ENCODE peak calls at places on chromosomes 3 and 15, in nine cellular contexts. One of them, this sample, is unnamed.

GRCh38 chr3:42827654-42828053 is 18.4 kb downstream of the ACKR2 start:
- DNase-seq in endodermal cell: no peak
- DNase-seq in activated naive CD4-positive, alpha-beta T cell: no peak
- DNase-seq in dermis microvascular lymphatic vessel endothelial cell: no peak
- DNase-seq in thoracic aorta: no peak
- DNase-seq in NCI-H2171 treated with DMSO at 0.1 percent for 48 hours: no peak
- DNase-seq in mucosa of descending colon: peak
- DNase-seq in heart left ventricle: no peak
- DNase-seq in amniotic stem cell: no peak
- DNase-seq in this sample: no peak

GRCh38 chr3:151403246-151403645 is 18.7 kb upstream of the P2RY12 start:
- DNase-seq in endodermal cell: no peak
- DNase-seq in activated naive CD4-positive, alpha-beta T cell: no peak
- DNase-seq in dermis microvascular lymphatic vessel endothelial cell: no peak
- DNase-seq in thoracic aorta: no peak
- DNase-seq in NCI-H2171 treated with DMSO at 0.1 percent for 48 hours: no peak
- DNase-seq in mucosa of descending colon: no peak
- DNase-seq in heart left ventricle: no peak
- DNase-seq in amniotic stem cell: no peak
- DNase-seq in this sample: no peak

GRCh38 chr15:39131605-39132004 is 449.3 kb upstream of the THBS1 start:
- DNase-seq in endodermal cell: no peak
- DNase-seq in activated naive CD4-positive, alpha-beta T cell: no peak
- DNase-seq in dermis microvascular lymphatic vessel endothelial cell: peak
- DNase-seq in thoracic aorta: no peak
- DNase-seq in NCI-H2171 treated with DMSO at 0.1 percent for 48 hours: no peak
- DNase-seq in mucosa of descending colon: no peak
- DNase-seq in heart left ventricle: no peak
- DNase-seq in amniotic stem cell: no peak
- DNase-seq in this sample: peak

GRCh38 chr3:11379238-11379823 is 107.1 kb downstream of the ATG7 start:
- DNase-seq in endodermal cell: peak
- DNase-seq in activated naive CD4-positive, alpha-beta T cell: no peak
- DNase-seq in dermis microvascular lymphatic vessel endothelial cell: peak
- DNase-seq in thoracic aorta: no peak
- DNase-seq in NCI-H2171 treated with DMSO at 0.1 percent for 48 hours: peak
- DNase-seq in mucosa of descending colon: no peak
- DNase-seq in heart left ventricle: no peak
- DNase-seq in amniotic stem cell: peak
- DNase-seq in this sample: peak

GRCh38 chr15:73934281-73934680 is 8.0 kb downstream of the LOXL1 start:
- DNase-seq in endodermal cell: no peak
- DNase-seq in activated naive CD4-positive, alpha-beta T cell: no peak
- DNase-seq in dermis microvascular lymphatic vessel endothelial cell: no peak
- DNase-seq in thoracic aorta: no peak
- DNase-seq in NCI-H2171 treated with DMSO at 0.1 percent for 48 hours: no peak
- DNase-seq in mucosa of descending colon: no peak
- DNase-seq in heart left ventricle: no peak
- DNase-seq in amniotic stem cell: no peak
- DNase-seq in this sample: no peak

GRCh38 chr15:75024102-75024636 is 779 bp downstream of the PPCDC start:
- DNase-seq in endodermal cell: no peak
- DNase-seq in activated naive CD4-positive, alpha-beta T cell: no peak
- DNase-seq in dermis microvascular lymphatic vessel endothelial cell: peak
- DNase-seq in thoracic aorta: no peak
- DNase-seq in NCI-H2171 treated with DMSO at 0.1 percent for 48 hours: peak
- DNase-seq in mucosa of descending colon: no peak
- DNase-seq in heart left ventricle: no peak
- DNase-seq in amniotic stem cell: no peak
- DNase-seq in this sample: peak

GRCh38 chr15:62107561-62108110 is 40.9 kb downstream of the C2CD4A start:
- DNase-seq in endodermal cell: no peak
- DNase-seq in activated naive CD4-positive, alpha-beta T cell: no peak
- DNase-seq in dermis microvascular lymphatic vessel endothelial cell: peak
- DNase-seq in thoracic aorta: no peak
- DNase-seq in NCI-H2171 treated with DMSO at 0.1 percent for 48 hours: no peak
- DNase-seq in mucosa of descending colon: no peak
- DNase-seq in heart left ventricle: no peak
- DNase-seq in amniotic stem cell: no peak
- DNase-seq in this sample: no peak

GRCh38 chr3:156648086-156648485 is 26.3 kb upstream of the TIPARP start:
- DNase-seq in endodermal cell: no peak
- DNase-seq in activated naive CD4-positive, alpha-beta T cell: no peak
- DNase-seq in dermis microvascular lymphatic vessel endothelial cell: no peak
- DNase-seq in thoracic aorta: no peak
- DNase-seq in NCI-H2171 treated with DMSO at 0.1 percent for 48 hours: no peak
- DNase-seq in mucosa of descending colon: no peak
- DNase-seq in heart left ventricle: no peak
- DNase-seq in amniotic stem cell: no peak
- DNase-seq in this sample: peak

GRCh38 chr3:149296972-149297371 is 36.5 kb downstream of the TM4SF18 start:
- DNase-seq in endodermal cell: no peak
- DNase-seq in activated naive CD4-positive, alpha-beta T cell: no peak
- DNase-seq in dermis microvascular lymphatic vessel endothelial cell: no peak
- DNase-seq in thoracic aorta: no peak
- DNase-seq in NCI-H2171 treated with DMSO at 0.1 percent for 48 hours: no peak
- DNase-seq in mucosa of descending colon: no peak
- DNase-seq in heart left ventricle: no peak
- DNase-seq in amniotic stem cell: no peak
- DNase-seq in this sample: no peak

GRCh38 chr15:29066848-29067247 is 181.1 kb downstream of the APBA2 start:
- DNase-seq in endodermal cell: no peak
- DNase-seq in activated naive CD4-positive, alpha-beta T cell: no peak
- DNase-seq in dermis microvascular lymphatic vessel endothelial cell: no peak
- DNase-seq in thoracic aorta: no peak
- DNase-seq in NCI-H2171 treated with DMSO at 0.1 percent for 48 hours: peak
- DNase-seq in mucosa of descending colon: no peak
- DNase-seq in heart left ventricle: no peak
- DNase-seq in amniotic stem cell: no peak
- DNase-seq in this sample: no peak

GRCh38 chr3:62622553-62623174 is 249.3 kb upstream of the FEZF2 start:
- DNase-seq in endodermal cell: peak
- DNase-seq in activated naive CD4-positive, alpha-beta T cell: no peak
- DNase-seq in dermis microvascular lymphatic vessel endothelial cell: peak
- DNase-seq in thoracic aorta: no peak
- DNase-seq in NCI-H2171 treated with DMSO at 0.1 percent for 48 hours: peak
- DNase-seq in mucosa of descending colon: no peak
- DNase-seq in heart left ventricle: no peak
- DNase-seq in amniotic stem cell: no peak
- DNase-seq in this sample: peak

GRCh38 chr15:31487811-31488436 is 161.3 kb downstream of the KLF13 start:
- DNase-seq in endodermal cell: peak
- DNase-seq in activated naive CD4-positive, alpha-beta T cell: no peak
- DNase-seq in dermis microvascular lymphatic vessel endothelial cell: peak
- DNase-seq in thoracic aorta: no peak
- DNase-seq in NCI-H2171 treated with DMSO at 0.1 percent for 48 hours: peak
- DNase-seq in mucosa of descending colon: peak
- DNase-seq in heart left ventricle: no peak
- DNase-seq in amniotic stem cell: no peak
- DNase-seq in this sample: no peak

GRCh38 chr3:125192190-125193035 is 20.1 kb downstream of the SLC12A8 start:
- DNase-seq in endodermal cell: peak
- DNase-seq in activated naive CD4-positive, alpha-beta T cell: no peak
- DNase-seq in dermis microvascular lymphatic vessel endothelial cell: no peak
- DNase-seq in thoracic aorta: no peak
- DNase-seq in NCI-H2171 treated with DMSO at 0.1 percent for 48 hours: no peak
- DNase-seq in mucosa of descending colon: no peak
- DNase-seq in heart left ventricle: no peak
- DNase-seq in amniotic stem cell: no peak
- DNase-seq in this sample: no peak

GRCh38 chr3:42780892-42781700 is 8.0 kb upstream of the CCDC13 start:
- DNase-seq in endodermal cell: no peak
- DNase-seq in activated naive CD4-positive, alpha-beta T cell: no peak
- DNase-seq in dermis microvascular lymphatic vessel endothelial cell: peak
- DNase-seq in thoracic aorta: no peak
- DNase-seq in NCI-H2171 treated with DMSO at 0.1 percent for 48 hours: peak
- DNase-seq in mucosa of descending colon: no peak
- DNase-seq in heart left ventricle: no peak
- DNase-seq in amniotic stem cell: peak
- DNase-seq in this sample: peak

GRCh38 chr15:84591815-84592214 is 9.0 kb upstream of the ZSCAN2 start:
- DNase-seq in endodermal cell: peak
- DNase-seq in activated naive CD4-positive, alpha-beta T cell: no peak
- DNase-seq in dermis microvascular lymphatic vessel endothelial cell: no peak
- DNase-seq in thoracic aorta: no peak
- DNase-seq in NCI-H2171 treated with DMSO at 0.1 percent for 48 hours: no peak
- DNase-seq in mucosa of descending colon: no peak
- DNase-seq in heart left ventricle: no peak
- DNase-seq in amniotic stem cell: no peak
- DNase-seq in this sample: no peak

GRCh38 chr3:72482589-72483249 is 365.5 kb downstream of the SHQ1 start:
- DNase-seq in endodermal cell: peak
- DNase-seq in activated naive CD4-positive, alpha-beta T cell: peak
- DNase-seq in dermis microvascular lymphatic vessel endothelial cell: peak
- DNase-seq in thoracic aorta: peak
- DNase-seq in NCI-H2171 treated with DMSO at 0.1 percent for 48 hours: no peak
- DNase-seq in mucosa of descending colon: peak
- DNase-seq in heart left ventricle: peak
- DNase-seq in amniotic stem cell: no peak
- DNase-seq in this sample: peak

GRCh38 chr3:135083756-135084155 is 288.7 kb downstream of the EPHB1 start:
- DNase-seq in endodermal cell: no peak
- DNase-seq in activated naive CD4-positive, alpha-beta T cell: no peak
- DNase-seq in dermis microvascular lymphatic vessel endothelial cell: no peak
- DNase-seq in thoracic aorta: no peak
- DNase-seq in NCI-H2171 treated with DMSO at 0.1 percent for 48 hours: no peak
- DNase-seq in mucosa of descending colon: no peak
- DNase-seq in heart left ventricle: no peak
- DNase-seq in amniotic stem cell: no peak
- DNase-seq in this sample: no peak

GRCh38 chr3:72082776-72083477 is 298.0 kb upstream of the PROK2 start:
- DNase-seq in endodermal cell: no peak
- DNase-seq in activated naive CD4-positive, alpha-beta T cell: no peak
- DNase-seq in dermis microvascular lymphatic vessel endothelial cell: no peak
- DNase-seq in thoracic aorta: no peak
- DNase-seq in NCI-H2171 treated with DMSO at 0.1 percent for 48 hours: no peak
- DNase-seq in mucosa of descending colon: no peak
- DNase-seq in heart left ventricle: no peak
- DNase-seq in amniotic stem cell: no peak
- DNase-seq in this sample: no peak

GRCh38 chr3:194606941-194607340 is 26.3 kb downstream of the TMEM44 start:
- DNase-seq in endodermal cell: no peak
- DNase-seq in activated naive CD4-positive, alpha-beta T cell: no peak
- DNase-seq in dermis microvascular lymphatic vessel endothelial cell: no peak
- DNase-seq in thoracic aorta: no peak
- DNase-seq in NCI-H2171 treated with DMSO at 0.1 percent for 48 hours: no peak
- DNase-seq in mucosa of descending colon: no peak
- DNase-seq in heart left ventricle: no peak
- DNase-seq in amniotic stem cell: no peak
- DNase-seq in this sample: no peak

GRCh38 chr3:101890716-101891115 is 41.4 kb downstream of the NFKBIZ start:
- DNase-seq in endodermal cell: no peak
- DNase-seq in activated naive CD4-positive, alpha-beta T cell: no peak
- DNase-seq in dermis microvascular lymphatic vessel endothelial cell: peak
- DNase-seq in thoracic aorta: no peak
- DNase-seq in NCI-H2171 treated with DMSO at 0.1 percent for 48 hours: no peak
- DNase-seq in mucosa of descending colon: no peak
- DNase-seq in heart left ventricle: no peak
- DNase-seq in amniotic stem cell: no peak
- DNase-seq in this sample: peak

GRCh38 chr3:193572426-193572908 is 17.8 kb upstream of the ATP13A4 start:
- DNase-seq in endodermal cell: peak
- DNase-seq in activated naive CD4-positive, alpha-beta T cell: no peak
- DNase-seq in dermis microvascular lymphatic vessel endothelial cell: peak
- DNase-seq in thoracic aorta: no peak
- DNase-seq in NCI-H2171 treated with DMSO at 0.1 percent for 48 hours: peak
- DNase-seq in mucosa of descending colon: no peak
- DNase-seq in heart left ventricle: peak
- DNase-seq in amniotic stem cell: peak
- DNase-seq in this sample: peak

GRCh38 chr15:57505056-57505713 is 86.5 kb upstream of the MYZAP start:
- DNase-seq in endodermal cell: no peak
- DNase-seq in activated naive CD4-positive, alpha-beta T cell: no peak
- DNase-seq in dermis microvascular lymphatic vessel endothelial cell: no peak
- DNase-seq in thoracic aorta: no peak
- DNase-seq in NCI-H2171 treated with DMSO at 0.1 percent for 48 hours: no peak
- DNase-seq in mucosa of descending colon: peak
- DNase-seq in heart left ventricle: no peak
- DNase-seq in amniotic stem cell: no peak
- DNase-seq in this sample: no peak

GRCh38 chr3:30512596-30512995 is 93.8 kb upstream of the TGFBR2 start:
- DNase-seq in endodermal cell: no peak
- DNase-seq in activated naive CD4-positive, alpha-beta T cell: no peak
- DNase-seq in dermis microvascular lymphatic vessel endothelial cell: peak
- DNase-seq in thoracic aorta: no peak
- DNase-seq in NCI-H2171 treated with DMSO at 0.1 percent for 48 hours: no peak
- DNase-seq in mucosa of descending colon: no peak
- DNase-seq in heart left ventricle: no peak
- DNase-seq in amniotic stem cell: no peak
- DNase-seq in this sample: no peak

GRCh38 chr15:29652595-29652994 is 169.7 kb downstream of the TJP1 start:
- DNase-seq in endodermal cell: no peak
- DNase-seq in activated naive CD4-positive, alpha-beta T cell: no peak
- DNase-seq in dermis microvascular lymphatic vessel endothelial cell: no peak
- DNase-seq in thoracic aorta: no peak
- DNase-seq in NCI-H2171 treated with DMSO at 0.1 percent for 48 hours: no peak
- DNase-seq in mucosa of descending colon: no peak
- DNase-seq in heart left ventricle: no peak
- DNase-seq in amniotic stem cell: no peak
- DNase-seq in this sample: no peak

GRCh38 chr3:12190221-12190807 is 31.6 kb upstream of the TIMP4 start:
- DNase-seq in endodermal cell: no peak
- DNase-seq in activated naive CD4-positive, alpha-beta T cell: no peak
- DNase-seq in dermis microvascular lymphatic vessel endothelial cell: no peak
- DNase-seq in thoracic aorta: no peak
- DNase-seq in NCI-H2171 treated with DMSO at 0.1 percent for 48 hours: no peak
- DNase-seq in mucosa of descending colon: no peak
- DNase-seq in heart left ventricle: no peak
- DNase-seq in amniotic stem cell: no peak
- DNase-seq in this sample: no peak

GRCh38 chr3:13655074-13655913 is 106.4 kb downstream of the FBLN2 start:
- DNase-seq in endodermal cell: peak
- DNase-seq in activated naive CD4-positive, alpha-beta T cell: no peak
- DNase-seq in dermis microvascular lymphatic vessel endothelial cell: peak
- DNase-seq in thoracic aorta: no peak
- DNase-seq in NCI-H2171 treated with DMSO at 0.1 percent for 48 hours: no peak
- DNase-seq in mucosa of descending colon: peak
- DNase-seq in heart left ventricle: peak
- DNase-seq in amniotic stem cell: no peak
- DNase-seq in this sample: peak

GRCh38 chr15:29226431-29227216 is 43.0 kb downstream of the NSMCE3 start:
- DNase-seq in endodermal cell: no peak
- DNase-seq in activated naive CD4-positive, alpha-beta T cell: no peak
- DNase-seq in dermis microvascular lymphatic vessel endothelial cell: no peak
- DNase-seq in thoracic aorta: no peak
- DNase-seq in NCI-H2171 treated with DMSO at 0.1 percent for 48 hours: no peak
- DNase-seq in mucosa of descending colon: no peak
- DNase-seq in heart left ventricle: no peak
- DNase-seq in amniotic stem cell: no peak
- DNase-seq in this sample: no peak

GRCh38 chr15:91593081-91593480 is 260.4 kb upstream of the SLCO3A1 start:
- DNase-seq in endodermal cell: no peak
- DNase-seq in activated naive CD4-positive, alpha-beta T cell: no peak
- DNase-seq in dermis microvascular lymphatic vessel endothelial cell: no peak
- DNase-seq in thoracic aorta: no peak
- DNase-seq in NCI-H2171 treated with DMSO at 0.1 percent for 48 hours: no peak
- DNase-seq in mucosa of descending colon: no peak
- DNase-seq in heart left ventricle: no peak
- DNase-seq in amniotic stem cell: no peak
- DNase-seq in this sample: no peak

GRCh38 chr3:88149516-88150362 is at the start of gene C3orf38:
- DNase-seq in endodermal cell: peak
- DNase-seq in activated naive CD4-positive, alpha-beta T cell: peak
- DNase-seq in dermis microvascular lymphatic vessel endothelial cell: peak
- DNase-seq in thoracic aorta: peak
- DNase-seq in NCI-H2171 treated with DMSO at 0.1 percent for 48 hours: peak
- DNase-seq in mucosa of descending colon: peak
- DNase-seq in heart left ventricle: peak
- DNase-seq in amniotic stem cell: peak
- DNase-seq in this sample: peak

GRCh38 chr3:107217161-107217560 is 160.1 kb upstream of the CCDC54 start:
- DNase-seq in endodermal cell: no peak
- DNase-seq in activated naive CD4-positive, alpha-beta T cell: no peak
- DNase-seq in dermis microvascular lymphatic vessel endothelial cell: no peak
- DNase-seq in thoracic aorta: no peak
- DNase-seq in NCI-H2171 treated with DMSO at 0.1 percent for 48 hours: no peak
- DNase-seq in mucosa of descending colon: no peak
- DNase-seq in heart left ventricle: no peak
- DNase-seq in amniotic stem cell: peak
- DNase-seq in this sample: no peak

GRCh38 chr3:36373084-36373483 is 7.2 kb upstream of the STAC start:
- DNase-seq in endodermal cell: no peak
- DNase-seq in activated naive CD4-positive, alpha-beta T cell: no peak
- DNase-seq in dermis microvascular lymphatic vessel endothelial cell: peak
- DNase-seq in thoracic aorta: peak
- DNase-seq in NCI-H2171 treated with DMSO at 0.1 percent for 48 hours: no peak
- DNase-seq in mucosa of descending colon: no peak
- DNase-seq in heart left ventricle: no peak
- DNase-seq in amniotic stem cell: no peak
- DNase-seq in this sample: peak